ENCODE peak calls at places on chromosomes 3 and 15, in nine cellular contexts. L is HCT116, Y is A549, T is GM23338, Q is Panc1, D is SK-N-SH, V is GM12878, G is K562, O is HepG2. B is an unnamed sample.

GRCh38 chr15:101710806-101711205 is 13.5 kb downstream of the TARS3 start:
- DNase-seq in O (peak), D (no peak), V (no peak), Q (no peak), L (no peak), T (peak), G (no peak), Y (peak), B (no peak)

GRCh38 chr3:111762535-111762934 is 96.5 kb upstream of the PHLDB2 start:
- DNase-seq in O (no peak), Y (no peak), D (no peak), V (no peak), G (no peak), L (no peak), Q (no peak), T (no peak), B (no peak)

GRCh38 chr15:68429691-68430470 is 2.1 kb downstream of the ITGA11 start:
- DNase-seq in V (no peak), Y (no peak), L (no peak), O (no peak), D (no peak), Q (no peak), T (no peak), G (no peak), B (no peak)

GRCh38 chr3:193744822-193745684 is 152.0 kb downstream of the OPA1 start:
- DNase-seq in D (peak), O (peak), L (no peak), V (no peak), Q (no peak), G (peak), Y (no peak), T (no peak), B (no peak)

GRCh38 chr15:68197170-68197492 is 8.0 kb downstream of the CALML4 start:
- DNase-seq in G (no peak), Q (no peak), T (no peak), Y (no peak), L (no peak), D (no peak), O (no peak), V (no peak), B (no peak)

GRCh38 chr15:58077427-58077826 is 11.9 kb upstream of the ALDH1A2 start:
- DNase-seq in Q (no peak), L (peak), T (peak), Y (no peak), D (no peak), G (peak), O (peak), V (no peak), B (no peak)

GRCh38 chr3:177451940-177452484 is 254.7 kb upstream of the TBL1XR1 start:
- DNase-seq in Y (no peak), O (peak), D (peak), L (no peak), T (no peak), Q (no peak), G (no peak), V (no peak), B (no peak)

GRCh38 chr3:53155763-53156162 is 5.2 kb upstream of the PRKCD start:
- DNase-seq in Y (no peak), V (no peak), L (no peak), G (no peak), T (no peak), Q (no peak), O (no peak), D (no peak), B (no peak)

GRCh38 chr3:15428539-15428938 is 1.1 kb downstream of the EAF1 start:
- DNase-seq in D (no peak), T (no peak), Y (peak), L (no peak), O (no peak), Q (no peak), G (peak), V (no peak), B (no peak)

GRCh38 chr3:7745711-7746110 is 755.9 kb upstream of the LMCD1 start:
- DNase-seq in Q (no peak), L (no peak), O (no peak), D (no peak), T (no peak), Y (no peak), V (no peak), G (no peak), B (no peak)

GRCh38 chr15:76330281-76330680 is 6.3 kb upstream of the ISL2 start:
- DNase-seq in O (peak), G (peak), Q (no peak), D (peak), L (no peak), V (no peak), T (peak), Y (peak), B (no peak)

DNA sequence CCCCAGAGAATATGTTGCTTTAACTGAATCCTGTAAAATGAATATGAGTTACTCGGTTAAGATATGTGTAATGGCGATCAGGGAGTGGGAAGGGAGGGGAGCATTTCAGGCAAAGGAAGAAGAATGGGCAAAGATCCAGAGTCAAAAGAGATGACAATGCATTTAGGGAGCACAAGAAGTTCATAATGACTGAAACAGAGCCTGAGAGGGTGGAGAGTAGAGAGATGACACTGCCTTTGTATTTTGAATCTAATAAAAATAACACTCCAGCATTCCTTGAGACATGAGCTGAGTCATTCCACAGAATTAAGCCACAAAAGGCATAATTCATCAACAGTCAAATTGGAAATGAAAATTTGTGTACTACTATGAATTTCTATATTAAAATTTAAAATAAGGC is 105.3 kb upstream of the PEX5L start:
- DNase-seq in D (no peak), V (no peak), T (no peak), Q (no peak), G (no peak), L (no peak), Y (no peak), O (no peak), B (no peak)
- TF ChIP-seq REST in D (no peak), V (no peak), T (no peak), Q (no peak), G (no peak), L (no peak), Y (no peak), O (no peak), B (no peak)

GRCh38 chr15:45168286-45168685 is 19.5 kb downstream of the SHF start:
- DNase-seq in T (no peak), Q (no peak), V (no peak), Y (no peak), G (no peak), L (no peak), O (no peak), D (no peak), B (no peak)

GRCh38 chr15:45169608-45170480 is 17.9 kb downstream of the SHF start:
- DNase-seq in Q (no peak), Y (no peak), G (no peak), V (no peak), T (peak), O (no peak), L (no peak), D (peak), B (no peak)

GRCh38 chr15:45166792-45167630 is 20.8 kb downstream of the SHF start:
- DNase-seq in L (peak), G (peak), D (peak), Y (peak), Q (peak), V (peak), O (peak), T (peak), B (peak)

GRCh38 chr15:45168751-45169551 is 18.8 kb downstream of the SHF start:
- DNase-seq in V (no peak), G (peak), Y (no peak), Q (no peak), D (peak), T (no peak), L (no peak), O (no peak), B (no peak)

GRCh38 chr15:45167631-45168205 is 20.0 kb downstream of the SHF start:
- DNase-seq in T (no peak), D (no peak), Q (no peak), L (no peak), G (no peak), Y (no peak), O (no peak), V (no peak), B (no peak)
- TF ChIP-seq CTCF in T (no peak), D (no peak), Q (no peak), L (no peak), G (no peak), Y (no peak), O (no peak), V (no peak), B (no peak)

GRCh38 chr15:73927003-73927475 is 777 bp downstream of the LOXL1 start:
- DNase-seq in O (no peak), D (no peak), Q (no peak), L (peak), Y (no peak), V (no peak), G (no peak), T (peak), B (no peak)

GRCh38 chr15:73928241-73928579 is 1.9 kb downstream of the LOXL1 start:
- DNase-seq in Y (no peak), V (no peak), G (no peak), O (no peak), T (no peak), Q (no peak), L (no peak), D (no peak), B (no peak)

GRCh38 chr15:73927476-73928240 is 1.4 kb downstream of the LOXL1 start:
- DNase-seq in V (no peak), T (peak), Y (peak), L (peak), O (no peak), G (peak), Q (no peak), D (peak), B (no peak)

GRCh38 chr15:73924258-73924921 is 1.9 kb upstream of the LOXL1 start:
- DNase-seq in L (no peak), G (no peak), T (no peak), Y (peak), O (no peak), V (no peak), Q (no peak), D (no peak), B (no peak)

GRCh38 chr15:73926191-73927002 is at the start of gene LOXL1:
- DNase-seq in T (peak), L (peak), O (peak), Y (no peak), V (no peak), G (peak), Q (no peak), D (no peak), B (no peak)
- TF ChIP-seq REST in T (no peak), L (no peak), O (no peak), Y (no peak), V (no peak), G (no peak), Q (no peak), D (no peak), B (no peak)

GRCh38 chr3:123876858-123877257 is 7.3 kb downstream of the MYLK start:
- DNase-seq in D (no peak), O (peak), Q (no peak), Y (no peak), G (no peak), V (no peak), L (no peak), T (peak), B (no peak)
- TF ChIP-seq CTCF in D (peak), O (no peak), Q (peak), Y (peak), G (peak), V (peak), L (peak), T (peak), B (no peak)

GRCh38 chr3:13420051-13420816 is at the start of gene NUP210:
- DNase-seq in Q (no peak), T (peak), V (no peak), Y (peak), O (peak), L (no peak), D (peak), G (peak), B (peak)

GRCh38 chr3:13424865-13425605 is 4.9 kb upstream of the NUP210 start:
- DNase-seq in O (no peak), L (no peak), V (no peak), T (no peak), D (no peak), Y (no peak), Q (no peak), G (peak), B (no peak)

GRCh38 chr3:13419356-13420050 is 619 bp downstream of the NUP210 start:
- DNase-seq in Q (no peak), Y (peak), T (peak), V (no peak), L (no peak), D (peak), G (peak), O (no peak), B (peak)

GRCh38 chr3:13424111-13424844 is 4.2 kb upstream of the NUP210 start:
- DNase-seq in O (no peak), G (peak), D (no peak), Y (no peak), V (no peak), T (no peak), L (no peak), Q (no peak), B (no peak)

GRCh38 chr3:13420817-13421755 is 964 bp upstream of the NUP210 start:
- DNase-seq in L (no peak), T (peak), V (peak), G (peak), O (no peak), Y (no peak), D (no peak), Q (no peak), B (peak)
- TF ChIP-seq REST in L (no peak), T (no peak), V (no peak), G (no peak), O (no peak), Y (no peak), D (no peak), Q (no peak), B (no peak)

DNA sequence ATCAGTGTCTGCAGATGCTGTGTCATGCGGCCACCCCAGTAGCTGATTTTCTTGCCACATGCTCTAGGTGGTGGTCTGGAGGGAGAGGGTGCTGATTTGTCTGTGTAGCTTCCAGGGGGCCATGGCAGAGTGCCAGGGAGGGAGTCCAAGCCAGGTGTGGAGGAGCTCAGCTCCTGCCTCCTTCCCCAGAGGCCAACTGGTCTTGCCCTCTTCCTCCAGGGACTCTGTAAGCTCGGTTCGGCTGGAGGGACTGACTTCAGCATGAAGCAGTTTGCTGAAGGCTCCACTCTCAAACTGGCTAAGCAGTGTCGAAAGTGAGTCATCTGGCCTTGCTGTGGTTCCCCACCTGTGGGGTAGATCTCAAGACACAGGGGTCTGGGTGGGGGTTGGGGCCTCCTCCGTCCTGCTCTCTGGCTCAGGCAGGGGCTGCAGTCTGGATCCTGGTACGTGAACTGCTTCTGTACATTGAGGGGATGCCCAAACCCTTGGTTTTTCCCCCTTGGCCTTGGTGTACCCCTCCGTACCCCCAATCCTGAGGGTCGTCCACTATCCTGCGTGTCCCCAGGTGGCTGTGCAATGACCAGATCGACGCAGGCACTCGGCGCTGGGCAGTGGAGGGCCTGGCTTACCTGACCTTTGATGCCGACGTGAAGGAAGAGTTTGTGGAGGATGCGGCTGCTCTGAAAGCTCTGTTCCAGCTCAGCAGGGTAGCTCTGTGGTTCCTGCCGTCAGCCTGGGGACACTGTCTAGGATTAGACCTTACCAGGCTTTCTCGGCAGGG is 6.9 kb upstream of the RCCD1 start:
- DNase-seq in L (no peak), O (no peak), Y (no peak), T (no peak), G (no peak), Q (no peak), V (no peak), D (no peak), B (no peak)
- TF ChIP-seq CTCF in L (no peak), O (no peak), Y (no peak), T (no peak), G (no peak), Q (no peak), V (no peak), D (no peak), B (no peak)

B was measured in HL-60.